ENCODE peak calls at places on chromosomes 7 and 10, in ten cellular contexts. D is left ventricle myocardium inferior; U is mammary epithelial cell; E is foreskin fibroblast; A is CD8-positive, alpha-beta T cell; I is AG09309; Y is fibroblast of pulmonary artery; V is kidney epithelial cell; O is spleen; H is Caco-2. J is an unnamed sample.

GRCh38 chr10:121154846-121155245 is 303.7 kb downstream of the WDR11 start:
- DNase-seq in D (no peak), U (peak; percentile 98), E (no peak), A (no peak), I (no peak), Y (no peak), V (peak; percentile 25), O (no peak), H (no peak), J (no peak)

GRCh38 chr10:23172846-23173548 is 19.1 kb upstream of the PTF1A start:
- DNase-seq in D (no peak), U (peak; percentile 12), E (no peak), A (no peak), I (no peak), Y (no peak), V (no peak), O (no peak), H (no peak), J (no peak)

GRCh38 chr7:119964640-119965542 is 308.1 kb upstream of the KCND2 start:
- DNase-seq in D (no peak), U (peak; percentile 5), E (peak; percentile 31), A (no peak), I (no peak), Y (peak; percentile 70), V (no peak), O (no peak), H (no peak), J (no peak)

GRCh38 chr7:131501422-131501821 is 55.0 kb downstream of the PODXL start:
- DNase-seq in D (no peak), U (peak; percentile 78), E (peak; percentile 70), A (no peak), I (peak; percentile 52), Y (peak; percentile 48), V (peak; percentile 37), O (no peak), H (no peak), J (no peak)

GRCh38 chr7:44973610-44974401 is 5.0 kb downstream of the MYO1G start:
- DNase-seq in D (peak; percentile 55), U (no peak), E (peak; percentile 49), A (no peak), I (no peak), Y (peak; percentile 49), V (no peak), O (no peak), H (peak; percentile 59), J (no peak)

GRCh38 chr10:73969224-73969811 is 28.6 kb upstream of the VCL start:
- DNase-seq in D (no peak), U (peak; percentile 38), E (no peak), A (no peak), I (no peak), Y (peak; percentile 56), V (no peak), O (no peak), H (no peak), J (no peak)

GRCh38 chr7:151181011-151181431 is 6.0 kb downstream of the ASB10 start:
- DNase-seq in D (no peak), U (no peak), E (no peak), A (no peak), I (no peak), Y (no peak), V (no peak), O (peak; percentile 67), H (no peak), J (no peak)

GRCh38 chr7:122303971-122304603 is 463 bp downstream of the FEZF1 start:
- DNase-seq in D (no peak), U (no peak), E (no peak), A (no peak), I (no peak), Y (no peak), V (no peak), O (peak; percentile 61), H (no peak), J (no peak)

GRCh38 chr7:44131173-44132009 is 8.0 kb upstream of the POLD2 start:
- DNase-seq in D (peak; percentile 20), U (peak; percentile 6), E (peak; percentile 55), A (no peak), I (no peak), Y (peak; percentile 14), V (no peak), O (no peak), H (peak; percentile 83), J (no peak)

GRCh38 chr10:49653530-49653929 is 25.9 kb upstream of the C10orf53 start:
- DNase-seq in D (no peak), U (no peak), E (no peak), A (no peak), I (no peak), Y (no peak), V (no peak), O (no peak), H (no peak), J (no peak)

GRCh38 chr10:99431190-99431549 is 746 bp upstream of the GOT1 start:
- DNase-seq in D (peak; percentile 85), U (peak; percentile 50), E (peak; percentile 70), A (no peak), I (no peak), Y (peak; percentile 48), V (no peak), O (peak; percentile 90), H (peak; percentile 49), J (no peak)

GRCh38 chr7:99928994-99929729 is at the start of gene GJC3:
- DNase-seq in D (peak; percentile 62), U (peak; percentile 59), E (peak; percentile 81), A (no peak), I (no peak), Y (peak; percentile 63), V (no peak), O (peak; percentile 86), H (peak; percentile 70), J (no peak)

DNA sequence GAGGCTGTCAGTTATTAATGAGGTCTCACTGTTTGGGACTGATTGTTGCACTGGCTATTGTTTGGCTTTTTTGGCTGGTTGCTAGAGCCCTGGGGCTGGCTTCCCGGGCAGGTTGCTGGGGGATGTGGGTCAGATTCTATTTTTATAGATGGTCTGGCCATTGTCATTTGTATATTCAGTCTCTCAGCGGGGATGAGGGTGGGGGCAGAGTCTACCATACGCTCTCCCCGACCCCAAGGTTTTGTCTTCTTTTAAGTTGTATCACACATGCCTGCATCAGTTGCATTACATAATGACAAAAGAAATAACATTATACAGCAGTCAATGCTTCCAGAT is 84.3 kb upstream of the GRB10 start:
- DNase-seq in D (no peak), U (no peak), E (no peak), A (no peak), I (no peak), Y (no peak), V (no peak), O (no peak), H (no peak), J (no peak)
- H3K4me3 ChIP-seq in D (no peak overlapping the region), U (no peak overlapping the region), E (no peak overlapping the region), A (no peak overlapping the region), I (no peak overlapping the region), Y (no peak overlapping the region), V (no peak overlapping the region), O (no peak overlapping the region), H (no peak overlapping the region), J (no peak overlapping the region)

DNA sequence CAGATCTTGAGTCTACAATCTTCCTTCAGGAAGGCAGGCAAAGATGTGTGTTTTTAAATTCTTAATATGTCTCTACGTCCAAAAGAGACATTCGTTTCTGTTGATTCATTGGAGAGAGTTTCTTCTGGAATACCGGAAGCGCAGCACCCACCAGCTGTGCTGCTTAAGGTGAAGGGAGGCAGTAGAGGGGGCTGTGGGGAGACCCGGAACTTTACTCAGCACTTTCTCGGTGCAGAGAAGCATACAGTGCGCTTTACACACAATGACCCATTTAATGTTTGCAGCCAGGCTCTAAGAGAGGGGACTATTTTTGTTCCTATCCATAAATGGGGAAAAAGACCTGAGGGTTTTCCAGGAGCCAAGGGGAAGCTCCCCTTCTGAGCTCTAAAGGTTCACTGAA is 160.2 kb upstream of the PITRM1 start:
- DNase-seq in D (no peak), U (no peak), E (no peak), A (no peak), I (no peak), Y (no peak), V (no peak), O (no peak), H (no peak), J (no peak)
- TF ChIP-seq CTCF in D (no peak), U (no peak), E (no peak), A (no peak), I (no peak), Y (no peak), V (no peak), O (no peak), H (no peak), J (no peak)

GRCh38 chr7:124051978-124052377 is 19.1 kb upstream of the TMEM229A start:
- DNase-seq in D (no peak), U (no peak), E (no peak), A (no peak), I (no peak), Y (no peak), V (no peak), O (no peak), H (no peak), J (no peak)
- H3K4me3 ChIP-seq in D (no peak overlapping the region), U (no peak overlapping the region), E (no peak overlapping the region), A (no peak overlapping the region), I (no peak overlapping the region), Y (no peak overlapping the region), V (no peak overlapping the region), O (no peak overlapping the region), H (no peak overlapping the region), J (no peak overlapping the region)

GRCh38 chr10:122682522-122682921 is 17.1 kb downstream of the C10orf120 start:
- DNase-seq in D (peak; percentile 48), U (no peak), E (no peak), A (no peak), I (no peak), Y (no peak), V (no peak), O (no peak), H (no peak), J (no peak)

GRCh38 chr10:122692744-122693143 is 6.9 kb downstream of the C10orf120 start:
- DNase-seq in D (no peak), U (no peak), E (no peak), A (no peak), I (no peak), Y (no peak), V (no peak), O (no peak), H (no peak), J (no peak)

GRCh38 chr10:122689146-122689807 is 10.4 kb downstream of the C10orf120 start:
- DNase-seq in D (no peak), U (no peak), E (no peak), A (no peak), I (no peak), Y (peak; percentile 1), V (no peak), O (no peak), H (no peak), J (no peak)

DNA sequence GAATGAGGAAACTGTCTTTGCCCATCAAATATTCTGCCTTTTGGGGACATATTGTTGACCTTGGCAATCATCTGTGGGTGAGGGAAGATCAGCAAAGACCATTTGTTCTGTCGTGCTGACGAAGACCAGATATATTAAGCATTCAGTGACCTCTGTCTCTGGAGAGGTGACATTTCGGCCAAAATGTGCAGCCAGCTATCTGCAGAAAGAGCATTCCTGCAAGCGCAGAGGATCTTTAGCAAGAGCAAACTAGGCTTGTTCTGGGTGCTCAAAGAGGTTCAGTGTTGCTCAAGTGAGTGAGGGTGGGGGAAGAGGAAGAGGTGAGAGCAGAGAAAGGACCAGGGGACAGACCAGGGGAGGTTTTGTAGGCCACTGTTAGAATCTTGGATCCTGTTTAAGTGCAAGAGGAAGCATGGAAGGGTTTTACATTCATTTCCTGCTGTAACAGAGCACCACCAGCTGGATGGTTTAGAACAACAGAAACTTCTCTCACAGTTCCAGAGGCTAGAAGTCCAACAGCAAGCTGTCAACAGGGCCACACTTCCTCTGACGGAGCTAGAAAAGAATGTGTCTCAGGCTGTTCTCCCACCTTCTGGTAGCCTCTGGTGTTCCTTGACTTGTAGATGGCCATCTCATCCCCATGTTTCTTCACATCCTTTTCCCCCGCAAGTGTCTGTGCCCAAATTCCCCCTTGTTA is 11.2 kb downstream of the C10orf120 start:
- DNase-seq in D (peak; percentile 40), U (peak; percentile 9), E (no peak), A (no peak), I (no peak), Y (peak; percentile 37), V (no peak), O (no peak), H (no peak), J (no peak)
- TF ChIP-seq CTCF in D (peak; percentile 25), U (no peak), E (no peak), A (no peak), I (no peak), Y (no peak), V (no peak), O (no peak), H (no peak), J (peak; percentile 17)